ENCODE peak calls at places on chromosomes 11 and 22, in seven cellular contexts. W is mesendoderm, B is PC-9, T is mammary epithelial cell, S is fibroblast of lung, Q is GM23338, R is HCT116. N is an unnamed sample.

GRCh38 chr22:23542933-23543332 is 37.2 kb downstream of the IGLL1 start:
- DNase-seq in W (peak; percentile 36), B (no peak), T (peak; percentile 35), S (peak; percentile 27), Q (no peak), R (no peak), N (no peak)

GRCh38 chr11:46537121-46537520 is 56.7 kb downstream of the AMBRA1 start:
- DNase-seq in W (peak; percentile 74), B (no peak), T (no peak), S (peak; percentile 18), Q (peak; percentile 74), R (no peak), N (peak; percentile 62)

GRCh38 chr22:18965526-18966421 is 29.7 kb upstream of the PRODH start:
- DNase-seq in W (no peak), B (no peak), T (no peak), S (no peak), Q (no peak), R (no peak), N (no peak)

GRCh38 chr22:44247923-44248892 is 64.5 kb downstream of the SHISAL1 start:
- DNase-seq in W (no peak), B (no peak), T (no peak), S (no peak), Q (no peak), R (no peak), N (no peak)

GRCh38 chr22:44261164-44261860 is 51.4 kb downstream of the SHISAL1 start:
- DNase-seq in W (no peak), B (no peak), T (no peak), S (no peak), Q (no peak), R (no peak), N (no peak)

GRCh38 chr22:31083923-31084810 is 3.0 kb downstream of the SMTN start:
- DNase-seq in W (no peak), B (no peak), T (no peak), S (no peak), Q (no peak), R (no peak), N (peak; percentile 72)

GRCh38 chr11:59172345-59173079 is 580 bp downstream of the DTX4 start:
- DNase-seq in W (peak; percentile 50), B (peak; percentile 61), T (peak; percentile 27), S (no peak), Q (peak; percentile 52), R (no peak), N (peak; percentile 81)

GRCh38 chr11:46351606-46352005 is 4.3 kb downstream of the DGKZ start:
- DNase-seq in W (no peak), B (no peak), T (no peak), S (no peak), Q (no peak), R (no peak), N (no peak)

GRCh38 chr11:126394036-126394435 is 38.5 kb downstream of the ST3GAL4 start:
- DNase-seq in W (no peak), B (no peak), T (no peak), S (no peak), Q (no peak), R (no peak), N (no peak)

GRCh38 chr11:2523821-2524391 is 79.1 kb downstream of the KCNQ1 start:
- DNase-seq in W (no peak), B (no peak), T (no peak), S (no peak), Q (no peak), R (no peak), N (no peak)

GRCh38 chr11:10374386-10374785 is 69.5 kb downstream of the ADM start:
- DNase-seq in W (no peak), B (no peak), T (no peak), S (no peak), Q (no peak), R (no peak), N (no peak)

GRCh38 chr11:18912883-18913282 is 26.3 kb downstream of the MRGPRX1 start:
- DNase-seq in W (peak; percentile 36), B (no peak), T (no peak), S (no peak), Q (peak; percentile 57), R (no peak), N (no peak)

GRCh38 chr11:77309401-77310085 is 8.1 kb upstream of the GDPD4 start:
- DNase-seq in W (no peak), B (no peak), T (no peak), S (no peak), Q (no peak), R (no peak), N (no peak)

GRCh38 chr11:12995823-12996222 is 13.3 kb upstream of the RASSF10 start:
- DNase-seq in W (no peak), B (no peak), T (no peak), S (no peak), Q (no peak), R (no peak), N (no peak)

GRCh38 chr22:26615149-26615548 is 2.7 kb downstream of the CRYBB1 start:
- DNase-seq in W (no peak), B (no peak), T (no peak), S (no peak), Q (no peak), R (no peak), N (peak; percentile 49)

GRCh38 chr22:29306830-29307657 is 594 bp downstream of the GAS2L1 start:
- DNase-seq in W (peak; percentile 94), B (peak; percentile 76), T (peak; percentile 76), S (peak; percentile 70), Q (peak; percentile 93), R (no peak), N (no peak)

GRCh38 chr11:83156996-83157754 is at the start of gene PCF11:
- DNase-seq in W (no peak), B (peak; percentile 16), T (no peak), S (no peak), Q (no peak), R (no peak), N (no peak)

GRCh38 chr11:34654491-34655334 is 33.8 kb downstream of the EHF start:
- DNase-seq in W (peak; percentile 90), B (peak; percentile 93), T (peak; percentile 71), S (peak; percentile 90), Q (peak; percentile 70), R (peak; percentile 81), N (no peak)

GRCh38 chr11:32421992-32422391 is 13.3 kb downstream of the WT1 start:
- DNase-seq in W (no peak), B (no peak), T (no peak), S (no peak), Q (no peak), R (no peak), N (no peak)

GRCh38 chr22:25364281-25364680 is 144.8 kb downstream of the CRYBB2 start:
- DNase-seq in W (no peak), B (peak; percentile 43), T (no peak), S (no peak), Q (no peak), R (no peak), N (no peak)

GRCh38 chr11:28598531-28598930 is 490.3 kb downstream of the METTL15 start:
- DNase-seq in W (no peak), B (no peak), T (no peak), S (no peak), Q (no peak), R (no peak), N (no peak)

GRCh38 chr11:44589301-44589700 is 23.8 kb downstream of the CD82 start:
- DNase-seq in W (no peak), B (no peak), T (no peak), S (peak; percentile 78), Q (no peak), R (no peak), N (no peak)

GRCh38 chr11:93290061-93290460 is 40.5 kb upstream of the DEUP1 start:
- DNase-seq in W (no peak), B (no peak), T (no peak), S (no peak), Q (no peak), R (no peak), N (no peak)

GRCh38 chr22:49299821-49300231 is 527.8 kb downstream of the BRD1 start:
- DNase-seq in W (no peak), B (no peak), T (no peak), S (no peak), Q (no peak), R (no peak), N (no peak)

GRCh38 chr22:30969532-30970355 is 679 bp downstream of the TUG1 start:
- DNase-seq in W (peak; percentile 65), B (peak; percentile 44), T (peak; percentile 39), S (peak; percentile 54), Q (peak; percentile 59), R (no peak), N (peak; percentile 86)

GRCh38 chr11:128361451-128362020 is 225.8 kb downstream of the ETS1 start:
- DNase-seq in W (no peak), B (no peak), T (no peak), S (peak; percentile 87), Q (no peak), R (no peak), N (no peak)

GRCh38 chr11:108007819-108008218 is 879 bp upstream of the CUL5 start:
- DNase-seq in W (no peak), B (no peak), T (no peak), S (no peak), Q (no peak), R (no peak), N (no peak)

GRCh38 chr11:75413864-75414263 is 14.5 kb downstream of the RPS3 start:
- DNase-seq in W (no peak), B (no peak), T (no peak), S (no peak), Q (no peak), R (no peak), N (no peak)

GRCh38 chr11:76787911-76788596 is 4.9 kb downstream of the TSKU start:
- DNase-seq in W (peak; percentile 90), B (peak; percentile 81), T (peak; percentile 85), S (peak; percentile 57), Q (no peak), R (peak; percentile 61), N (no peak)

GRCh38 chr11:94655291-94655690 is 88.1 kb downstream of the PIWIL4 start:
- DNase-seq in W (no peak), B (no peak), T (no peak), S (no peak), Q (no peak), R (no peak), N (no peak)

GRCh38 chr11:67285541-67286498 is 3.3 kb upstream of the ANKRD13D start:
- DNase-seq in W (no peak), B (no peak), T (no peak), S (no peak), Q (no peak), R (no peak), N (no peak)
- H3K79me2 ChIP-seq in W (no peaks in the 10 kb centered on the region), B (peaks cover 14% of the 10 kb centered on the region), T (peaks cover 16% of the 10 kb centered on the region), S (peaks cover 13% of the 10 kb centered on the region), Q (no peaks in the 10 kb centered on the region), R (peaks cover 13% of the 10 kb centered on the region), N (peaks cover 14% of the 10 kb centered on the region)

GRCh38 chr22:41834005-41834975 is 1.4 kb downstream of the SREBF2 start:
- DNase-seq in W (no peak), B (no peak), T (no peak), S (no peak), Q (no peak), R (no peak), N (peak; percentile 62)
- H3K79me2 ChIP-seq in W (peaks cover 49% of the 10 kb centered on the region), B (peaks cover 73% of the 10 kb centered on the region), T (peaks cover 59% of the 10 kb centered on the region), S (peaks cover 41% of the 10 kb centered on the region), Q (peaks cover 61% of the 10 kb centered on the region), R (peaks cover 52% of the 10 kb centered on the region), N (peaks cover 59% of the 10 kb centered on the region)

GRCh38 chr11:66124564-66124963 is 54.5 kb downstream of the PACS1 start:
- DNase-seq in W (no peak), B (peak; percentile 47), T (peak; percentile 70), S (peak; percentile 27), Q (no peak), R (no peak), N (no peak)
- H3K79me2 ChIP-seq in W (peaks cover 3% of the 10 kb centered on the region), B (peaks cover 43% of the 10 kb centered on the region), T (peaks cover 66% of the 10 kb centered on the region), S (peaks cover 10% of the 10 kb centered on the region), Q (peaks cover 8% of the 10 kb centered on the region), R (peaks cover 3% of the 10 kb centered on the region), N (peaks cover 89% of the 10 kb centered on the region)

GRCh38 chr11:773425-773824 is 3.9 kb downstream of the GATD1 start:
- DNase-seq in W (no peak), B (no peak), T (no peak), S (no peak), Q (no peak), R (no peak), N (no peak)
- H3K79me2 ChIP-seq in W (peaks cover 22% of the 10 kb centered on the region), B (peaks cover 47% of the 10 kb centered on the region), T (peaks cover 82% of the 10 kb centered on the region), S (peaks cover 65% of the 10 kb centered on the region), Q (peaks cover 40% of the 10 kb centered on the region), R (peaks cover 73% of the 10 kb centered on the region), N (peaks cover 51% of the 10 kb centered on the region)

N was measured in Karpas-422.